ENCODE peak calls at places on chromosomes 2 and 18, in four cellular contexts. Z, D, F and B are unnamed samples.

GRCh38 chr18:24397131-24397693 is 412 bp downstream of the OSBPL1A start:
- DNase-seq in Z (no peak), D (no peak), F (no peak), B (peak)

GRCh38 chr2:96556441-96557330 is 20.1 kb downstream of the ARID5A start:
- DNase-seq in Z (no peak), D (no peak), F (no peak), B (peak)

GRCh38 chr2:54402350-54402749 is 53.8 kb upstream of the SPTBN1 start:
- DNase-seq in Z (no peak), D (no peak), F (no peak), B (no peak)

GRCh38 chr18:58097127-58097906 is 53.3 kb downstream of the NEDD4L start:
- DNase-seq in Z (no peak), D (no peak), F (no peak), B (no peak)

GRCh38 chr2:31729442-31730092 is 148.8 kb upstream of the SRD5A2 start:
- DNase-seq in Z (peak), D (peak), F (no peak), B (peak)

GRCh38 chr2:197369228-197369945 is 58.8 kb upstream of the ANKRD44 start:
- DNase-seq in Z (no peak), D (no peak), F (no peak), B (no peak)

GRCh38 chr2:134206573-134206972 is 47.3 kb upstream of the MGAT5 start:
- DNase-seq in Z (no peak), D (no peak), F (no peak), B (no peak)

GRCh38 chr2:116668691-116669090 is 1145.8 kb upstream of the DDX18 start:
- DNase-seq in Z (no peak), D (no peak), F (no peak), B (no peak)

GRCh38 chr2:230913812-230914211 is 11.2 kb downstream of the GPR55 start:
- DNase-seq in Z (no peak), D (no peak), F (no peak), B (no peak)

GRCh38 chr2:76850969-76851368 is 671.2 kb downstream of the LRRTM4 start:
- DNase-seq in Z (no peak), D (no peak), F (no peak), B (no peak)

GRCh38 chr18:33577688-33578370 is at the start of gene ASXL3:
- DNase-seq in Z (no peak), D (no peak), F (peak), B (no peak)

GRCh38 chr2:69200107-69200520 is 186.9 kb downstream of the GFPT1 start:
- DNase-seq in Z (no peak), D (no peak), F (no peak), B (no peak)

GRCh38 chr18:9690418-9691178 is 17.5 kb upstream of the RAB31 start:
- DNase-seq in Z (no peak), D (no peak), F (no peak), B (no peak)

GRCh38 chr2:152042636-152043615 is 55.9 kb downstream of the CACNB4 start:
- DNase-seq in Z (no peak), D (no peak), F (no peak), B (no peak)

GRCh38 chr2:75798624-75799023 is 87.9 kb upstream of the GCFC2 start:
- DNase-seq in Z (no peak), D (no peak), F (no peak), B (no peak)

GRCh38 chr18:59265246-59266018 is 7.8 kb downstream of the RAX start:
- DNase-seq in Z (no peak), D (peak), F (peak), B (no peak)

GRCh38 chr2:95240091-95240490 is 32.8 kb downstream of the ZNF892 start:
- DNase-seq in Z (no peak), D (no peak), F (no peak), B (no peak)

GRCh38 chr18:32308493-32309120 is 118.8 kb downstream of the MEP1B start:
- DNase-seq in Z (no peak), D (no peak), F (no peak), B (peak)

GRCh38 chr2:239912171-239912937 is 112.8 kb downstream of the NDUFA10 start:
- DNase-seq in Z (no peak), D (no peak), F (peak), B (no peak)

GRCh38 chr18:36504928-36505327 is 207.4 kb downstream of the FHOD3 start:
- DNase-seq in Z (no peak), D (no peak), F (no peak), B (no peak)

GRCh38 chr2:70672990-70673647 is 94.9 kb downstream of the ADD2 start:
- DNase-seq in Z (no peak), D (peak), F (no peak), B (no peak)

GRCh38 chr2:214542866-214543265 is 132.0 kb downstream of the VWC2L start:
- DNase-seq in Z (no peak), D (no peak), F (no peak), B (no peak)

GRCh38 chr2:136527560-136527959 is 237.8 kb upstream of the THSD7B start:
- DNase-seq in Z (no peak), D (no peak), F (peak), B (no peak)

GRCh38 chr2:726158-726557 is 49.0 kb upstream of the TMEM18 start:
- DNase-seq in Z (peak), D (no peak), F (no peak), B (no peak)

GRCh38 chr18:10822457-10822856 is 296.6 kb downstream of the NAPG start:
- DNase-seq in Z (no peak), D (peak), F (no peak), B (no peak)

GRCh38 chr2:29047083-29047840 is 27.1 kb downstream of the PCARE start:
- DNase-seq in Z (no peak), D (no peak), F (no peak), B (no peak)

GRCh38 chr2:20050104-20050711 is 1.2 kb downstream of the LAPTM4A start:
- DNase-seq in Z (peak), D (peak), F (no peak), B (no peak)

GRCh38 chr2:172116107-172116506 is 13.4 kb upstream of the DLX2 start:
- DNase-seq in Z (no peak), D (no peak), F (no peak), B (no peak)

GRCh38 chr18:59823611-59824195 is 76.1 kb upstream of the PMAIP1 start:
- DNase-seq in Z (no peak), D (peak), F (peak), B (peak)

GRCh38 chr2:196914867-196915465 is 11.5 kb downstream of the PGAP1 start:
- DNase-seq in Z (peak), D (no peak), F (no peak), B (no peak)

GRCh38 chr2:151176661-151177060 is 85.0 kb downstream of the RBM43 start:
- DNase-seq in Z (no peak), D (no peak), F (no peak), B (no peak)

GRCh38 chr2:136248907-136249306 is 131.0 kb upstream of the CXCR4 start:
- DNase-seq in Z (no peak), D (no peak), F (no peak), B (no peak)

GRCh38 chr2:112805542-112805941 is 21.2 kb upstream of the IL1A start:
- DNase-seq in Z (peak), D (no peak), F (no peak), B (no peak)

GRCh38 chr2:28450901-28451565 is 44.8 kb upstream of the PLB1 start:
- DNase-seq in Z (no peak), D (no peak), F (no peak), B (no peak)

GRCh38 chr2:141501743-141502142 is 629.1 kb downstream of the LRP1B start:
- DNase-seq in Z (no peak), D (no peak), F (no peak), B (no peak)

GRCh38 chr2:237048595-237048994 is 37.1 kb upstream of the COPS8 start:
- DNase-seq in Z (no peak), D (no peak), F (no peak), B (no peak)
- TF ChIP-seq EGR1 in Z (no peak), D (no peak), F (no peak), B (no peak)

GRCh38 chr2:38147333-38148121 is 71.6 kb upstream of the CYP1B1 start:
- DNase-seq in Z (no peak), D (no peak), F (no peak), B (no peak)
- TF ChIP-seq EGR1 in Z (no peak), D (no peak), F (no peak), B (no peak)

DNA sequence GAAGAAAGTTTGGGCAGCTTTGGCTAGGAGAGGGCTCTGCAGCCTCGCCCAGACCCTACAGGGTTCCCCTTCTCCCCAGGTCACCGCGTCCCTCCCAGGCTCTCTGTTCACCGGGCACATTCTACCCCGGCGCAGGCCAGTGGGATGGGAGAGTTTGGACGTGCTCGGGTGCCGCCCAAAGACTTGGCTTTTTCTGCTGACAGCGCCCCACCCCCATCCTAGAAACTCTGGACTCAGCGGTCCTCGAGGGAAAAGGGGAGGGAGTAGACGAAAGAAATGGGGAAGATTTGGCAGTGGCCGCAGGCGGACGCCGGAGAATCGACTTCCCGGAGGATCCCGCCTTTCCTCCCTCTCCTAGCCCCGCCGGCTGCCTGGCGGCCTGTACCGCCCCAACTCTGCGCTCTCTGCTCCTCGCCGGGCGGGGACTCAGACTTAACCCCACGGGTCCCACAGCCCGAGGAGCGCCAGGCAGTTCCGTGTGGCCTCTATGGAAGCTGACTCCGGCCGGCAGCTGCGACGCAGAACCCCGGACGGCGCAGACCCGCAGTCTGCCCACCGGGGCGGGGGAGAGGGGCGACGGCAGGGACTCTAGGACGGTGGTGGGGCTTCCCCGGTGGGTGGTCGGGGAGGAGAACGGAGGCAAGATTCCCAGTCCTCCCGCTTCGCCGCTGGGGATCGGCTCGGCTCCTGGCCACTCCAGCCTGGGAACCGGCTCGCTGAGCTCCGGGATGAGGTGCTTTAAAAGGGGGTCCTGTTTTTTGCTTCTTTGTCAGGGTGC is 865 bp upstream of the SIX2 start:
- DNase-seq in Z (no peak), D (no peak), F (peak), B (no peak)
- TF ChIP-seq EGR1 in Z (no peak), D (no peak), F (no peak), B (no peak)

GRCh38 chr2:128373346-128374000 is 54.8 kb upstream of the HS6ST1 start:
- DNase-seq in Z (no peak), D (no peak), F (no peak), B (no peak)
- TF ChIP-seq EGR1 in Z (no peak), D (no peak), F (no peak), B (no peak)

GRCh38 chr2:199477277-199477834 is 19.6 kb upstream of the SATB2 start:
- DNase-seq in Z (no peak), D (no peak), F (peak), B (no peak)
- TF ChIP-seq EGR1 in Z (no peak), D (no peak), F (no peak), B (no peak)

DNA sequence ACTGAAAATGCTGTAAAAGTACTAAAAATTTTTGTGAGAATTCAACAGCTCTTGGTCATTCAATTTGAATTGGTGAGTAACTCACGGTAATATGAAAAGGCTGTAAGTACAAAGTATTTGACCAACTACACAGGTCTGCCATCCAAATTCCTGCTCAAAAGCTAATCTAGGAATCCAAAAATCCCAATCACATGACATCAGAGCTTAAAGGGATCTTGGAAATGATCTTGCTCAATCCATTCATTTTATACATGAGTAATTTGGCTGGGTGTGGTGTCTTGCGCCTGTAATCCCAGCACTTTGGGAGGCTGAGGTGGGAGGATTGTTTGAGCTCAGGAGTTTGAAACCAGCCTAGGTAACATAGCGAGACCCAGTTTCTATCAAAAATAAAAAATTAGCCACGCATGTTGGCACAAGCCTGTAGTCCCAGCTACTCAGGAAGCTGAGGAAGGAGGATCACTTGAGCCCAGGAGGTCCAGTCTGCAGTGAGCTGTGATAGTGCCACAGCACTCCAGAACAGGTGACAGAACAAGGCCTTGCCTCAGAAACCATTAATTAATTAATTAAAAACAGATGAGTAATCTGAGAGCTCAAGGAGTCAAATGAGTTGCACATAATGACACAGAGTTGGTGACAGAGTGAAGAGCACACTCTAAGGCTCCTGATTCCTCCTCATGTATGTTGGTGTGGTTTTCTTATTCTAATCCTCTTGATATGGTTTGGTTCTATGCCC is 19.8 kb downstream of the SPIRE1 start:
- DNase-seq in Z (no peak), D (no peak), F (no peak), B (no peak)
- TF ChIP-seq EGR1 in Z (no peak), D (no peak), F (no peak), B (no peak)

GRCh38 chr2:218138047-218138446 is 12.2 kb downstream of the CXCR2 start:
- DNase-seq in Z (no peak), D (no peak), F (no peak), B (no peak)
- TF ChIP-seq EGR1 in Z (no peak), D (no peak), F (no peak), B (no peak)

DNA sequence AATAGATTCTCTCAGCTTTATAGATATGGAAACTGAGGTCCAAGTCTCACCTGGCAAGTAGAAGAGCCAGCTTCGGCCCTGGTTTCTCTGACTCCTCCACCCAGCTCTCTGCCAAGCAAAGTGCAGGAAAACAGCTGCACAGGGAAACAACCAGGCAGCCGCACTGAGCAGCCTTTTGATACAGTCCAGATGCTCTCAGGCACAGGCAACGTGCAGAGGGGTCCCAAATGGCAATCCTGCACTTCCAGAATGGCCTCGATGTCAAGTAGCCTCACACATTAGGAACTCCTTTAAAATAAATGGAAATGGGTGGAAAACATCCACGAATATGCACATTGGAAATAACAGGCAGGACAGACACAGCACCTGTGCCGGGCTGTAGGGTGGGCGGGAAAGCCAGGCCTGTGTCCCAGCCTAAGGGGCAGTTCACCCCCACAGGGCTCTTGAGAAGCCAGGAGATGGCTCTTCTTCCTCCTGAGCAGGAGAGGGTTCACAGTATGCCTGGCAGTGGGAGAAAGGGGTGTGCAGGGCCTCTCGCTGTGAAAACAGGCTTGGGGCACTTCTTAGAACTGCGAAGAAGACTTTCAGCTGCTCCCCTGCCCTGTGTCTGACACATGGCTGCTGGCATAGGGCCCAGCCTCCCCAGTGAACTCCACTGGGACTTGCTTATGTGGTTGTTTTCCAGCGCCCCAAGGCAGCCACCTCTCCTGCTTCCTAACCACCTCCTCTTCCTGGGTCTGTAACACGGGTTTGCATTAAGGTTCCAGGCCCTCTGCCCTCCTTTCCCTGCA is 63.9 kb upstream of the TUBA3E start:
- DNase-seq in Z (no peak), D (no peak), F (no peak), B (no peak)
- TF ChIP-seq EGR1 in Z (no peak), D (no peak), F (no peak), B (no peak)

GRCh38 chr2:128362889-128363228 is 44.2 kb upstream of the HS6ST1 start:
- DNase-seq in Z (no peak), D (no peak), F (peak), B (no peak)
- TF ChIP-seq EGR1 in Z (no peak), D (no peak), F (no peak), B (no peak)

GRCh38 chr2:126998486-126998885 is 99.8 kb downstream of the TEX51 start:
- DNase-seq in Z (no peak), D (no peak), F (no peak), B (no peak)
- TF ChIP-seq EGR1 in Z (no peak), D (no peak), F (no peak), B (no peak)